ENCODE peak calls at places on chromosome 4, in six cellular contexts. D, U, I, X, Z and V are unnamed samples.

GRCh38 chr4:41602113-41602512 is 64.2 kb downstream of the LIMCH1 start:
- DNase-seq in Z (no peak), U (no peak), D (no peak), X (no peak), I (no peak), V (no peak)

GRCh38 chr4:37644962-37645361 is 41.2 kb downstream of the RELL1 start:
- DNase-seq in I (no peak), D (no peak), U (no peak), X (peak), Z (no peak), V (no peak)

GRCh38 chr4:38691251-38692008 is 27.4 kb downstream of the KLF3 start:
- DNase-seq in X (no peak), Z (no peak), U (no peak), I (no peak), D (peak), V (no peak)

GRCh38 chr4:132901224-132901623 is 247.9 kb upstream of the PCDH10 start:
- DNase-seq in Z (no peak), D (no peak), X (no peak), U (no peak), I (no peak), V (no peak)

GRCh38 chr4:60923075-60923474 is 277.1 kb upstream of the ADGRL3 start:
- DNase-seq in D (no peak), X (no peak), U (no peak), Z (no peak), I (no peak), V (no peak)

GRCh38 chr4:73762409-73762808 is 22.0 kb downstream of the CXCL8 start:
- DNase-seq in I (no peak), Z (peak), X (no peak), U (no peak), D (no peak), V (no peak)

GRCh38 chr4:124449881-124450280 is 262.7 kb downstream of the ANKRD50 start:
- DNase-seq in D (no peak), I (no peak), Z (no peak), X (no peak), U (no peak), V (no peak)

GRCh38 chr4:866761-867390 is 40.9 kb upstream of the CPLX1 start:
- DNase-seq in D (no peak), Z (no peak), X (no peak), U (no peak), I (no peak), V (no peak)

GRCh38 chr4:47835489-47835888 is 2.4 kb downstream of the CORIN start:
- DNase-seq in I (no peak), U (no peak), Z (no peak), D (no peak), X (no peak), V (no peak)

GRCh38 chr4:55446578-55446922 is 50.8 kb downstream of the TMEM165 start:
- DNase-seq in I (no peak), D (no peak), U (no peak), Z (no peak), X (no peak), V (no peak)

GRCh38 chr4:67542076-67542475 is 3.2 kb downstream of the CENPC start:
- DNase-seq in U (no peak), I (no peak), Z (no peak), X (no peak), D (no peak), V (no peak)

GRCh38 chr4:67545199-67545995 is at the start of gene CENPC:
- DNase-seq in X (peak), D (peak), I (peak), U (peak), Z (peak), V (peak)

GRCh38 chr4:67549123-67549522 is 3.8 kb upstream of the CENPC start:
- DNase-seq in Z (no peak), X (peak), U (no peak), I (no peak), D (no peak), V (no peak)

GRCh38 chr4:67546971-67547370 is 1.7 kb upstream of the CENPC start:
- DNase-seq in Z (no peak), X (no peak), D (no peak), U (no peak), I (no peak), V (no peak)

GRCh38 chr4:67545996-67546356 is 673 bp upstream of the CENPC start:
- DNase-seq in D (no peak), X (no peak), U (no peak), Z (no peak), I (no peak), V (no peak)
- H3K27ac ChIP-seq in D (peak), X (peak), U (peak), Z (peak), I (peak), V (peak)

GRCh38 chr4:4901877-4902276 is 42.4 kb downstream of the MSX1 start:
- DNase-seq in U (no peak), D (no peak), Z (no peak), I (no peak), X (peak), V (no peak)
- TF ChIP-seq CTCF in U (no peak), D (no peak), Z (no peak), I (no peak), X (no peak), V (no peak)

DNA sequence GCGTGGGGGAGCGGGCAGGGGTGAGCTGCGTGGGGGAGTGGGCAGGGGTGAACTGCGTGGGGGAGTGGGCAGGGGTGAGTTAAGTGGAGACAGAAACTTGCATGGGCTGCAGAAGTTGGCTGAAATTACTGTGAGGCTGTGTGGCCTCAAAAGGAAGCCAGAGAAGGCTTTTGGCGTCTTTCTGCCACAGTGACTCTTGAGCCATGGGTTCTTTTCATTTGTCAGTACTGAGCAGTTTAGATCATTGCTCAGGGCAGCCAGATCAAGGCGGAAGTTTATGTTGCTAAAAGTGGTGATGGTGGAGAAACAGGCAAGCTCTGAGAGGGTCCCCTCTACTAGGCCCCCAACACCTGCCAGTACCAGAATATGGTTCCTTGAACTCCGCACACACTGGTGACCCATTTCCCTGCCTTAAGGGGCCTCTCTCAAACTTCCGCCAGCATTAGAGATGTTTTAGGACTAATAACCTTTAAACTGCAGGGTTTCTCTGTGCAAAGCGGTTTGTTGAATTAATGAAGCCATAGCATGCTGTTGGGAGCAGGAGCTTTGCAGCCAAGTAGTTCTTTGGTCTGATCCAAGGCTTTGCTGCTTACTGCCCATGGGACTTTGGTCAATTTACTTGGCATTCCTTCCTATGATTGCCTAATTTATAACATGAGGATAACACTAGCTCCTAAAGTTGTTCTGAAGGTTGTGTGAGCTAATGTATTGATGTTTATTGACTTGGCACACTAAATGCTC is 34.6 kb downstream of the RNF175 start:
- DNase-seq in X (no peak), Z (no peak), D (no peak), U (no peak), I (no peak), V (no peak)
- TF ChIP-seq POLR2A in X (no peak), Z (no peak), D (no peak), U (no peak), I (no peak), V (no peak)

GRCh38 chr4:7857238-7857701 is 82.4 kb downstream of the AFAP1 start:
- DNase-seq in D (peak), U (no peak), X (no peak), Z (no peak), I (no peak), V (no peak)
- H3K27ac ChIP-seq in D (no peak), U (peak), X (peak), Z (no peak), I (no peak), V (peak)

GRCh38 chr4:156977435-156978160 is 6.0 kb upstream of the PDGFC start:
- DNase-seq in I (no peak), X (no peak), D (no peak), Z (no peak), U (peak), V (no peak)

GRCh38 chr4:156981262-156981661 is 9.7 kb upstream of the PDGFC start:
- DNase-seq in Z (no peak), U (no peak), X (no peak), I (no peak), D (no peak), V (no peak)

DNA sequence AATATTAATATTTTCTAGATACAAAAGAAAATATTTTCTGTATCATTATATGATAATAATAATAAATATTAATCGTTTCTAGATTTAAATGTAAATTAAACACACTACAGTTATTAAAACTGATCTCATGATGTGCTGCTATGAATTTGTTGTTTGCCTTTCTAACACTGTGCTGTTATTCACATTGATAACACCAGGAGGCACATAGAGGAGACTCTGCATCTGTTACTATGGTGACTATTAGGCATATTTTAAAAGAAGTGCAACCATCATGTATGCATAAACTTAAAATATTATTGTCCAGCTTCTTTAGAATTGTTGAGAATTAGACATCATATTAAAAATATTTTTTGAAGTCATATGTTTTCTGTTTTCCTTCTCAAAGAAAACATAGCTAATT is 11.8 kb upstream of the PDGFC start:
- DNase-seq in U (no peak), I (no peak), X (peak), Z (no peak), D (no peak), V (no peak)
- TF ChIP-seq CTCF in U (no peak), I (no peak), X (no peak), Z (no peak), D (peak), V (no peak)

GRCh38 chr4:2347190-2347589 is 71.3 kb downstream of the ZFYVE28 start:
- DNase-seq in I (no peak), Z (no peak), U (no peak), X (no peak), D (no peak), V (no peak)
- TF ChIP-seq POLR2A in I (no peak), Z (no peak), U (no peak), X (no peak), D (no peak), V (no peak)

GRCh38 chr4:185395255-185395955 is at the start of gene LRP2BP:
- DNase-seq in D (no peak), X (no peak), I (no peak), Z (peak), U (no peak), V (no peak)

GRCh38 chr4:185394568-185395254 is 1.0 kb downstream of the LRP2BP start:
- DNase-seq in U (no peak), D (no peak), I (no peak), X (no peak), Z (no peak), V (no peak)

GRCh38 chr4:185398618-185399017 is 2.0 kb downstream of the ANKRD37 start:
- DNase-seq in I (no peak), X (no peak), Z (no peak), U (no peak), D (no peak), V (no peak)

GRCh38 chr4:185396724-185397402 is at the start of gene ANKRD37:
- DNase-seq in D (peak), U (no peak), X (peak), Z (no peak), I (peak), V (peak)

GRCh38 chr4:185395956-185396723 is 416 bp upstream of the LRP2BP start:
- DNase-seq in X (peak), Z (peak), U (peak), D (peak), I (peak), V (peak)
- H3K27ac ChIP-seq in X (peak), Z (peak), U (peak), D (peak), I (peak), V (peak)

DNA sequence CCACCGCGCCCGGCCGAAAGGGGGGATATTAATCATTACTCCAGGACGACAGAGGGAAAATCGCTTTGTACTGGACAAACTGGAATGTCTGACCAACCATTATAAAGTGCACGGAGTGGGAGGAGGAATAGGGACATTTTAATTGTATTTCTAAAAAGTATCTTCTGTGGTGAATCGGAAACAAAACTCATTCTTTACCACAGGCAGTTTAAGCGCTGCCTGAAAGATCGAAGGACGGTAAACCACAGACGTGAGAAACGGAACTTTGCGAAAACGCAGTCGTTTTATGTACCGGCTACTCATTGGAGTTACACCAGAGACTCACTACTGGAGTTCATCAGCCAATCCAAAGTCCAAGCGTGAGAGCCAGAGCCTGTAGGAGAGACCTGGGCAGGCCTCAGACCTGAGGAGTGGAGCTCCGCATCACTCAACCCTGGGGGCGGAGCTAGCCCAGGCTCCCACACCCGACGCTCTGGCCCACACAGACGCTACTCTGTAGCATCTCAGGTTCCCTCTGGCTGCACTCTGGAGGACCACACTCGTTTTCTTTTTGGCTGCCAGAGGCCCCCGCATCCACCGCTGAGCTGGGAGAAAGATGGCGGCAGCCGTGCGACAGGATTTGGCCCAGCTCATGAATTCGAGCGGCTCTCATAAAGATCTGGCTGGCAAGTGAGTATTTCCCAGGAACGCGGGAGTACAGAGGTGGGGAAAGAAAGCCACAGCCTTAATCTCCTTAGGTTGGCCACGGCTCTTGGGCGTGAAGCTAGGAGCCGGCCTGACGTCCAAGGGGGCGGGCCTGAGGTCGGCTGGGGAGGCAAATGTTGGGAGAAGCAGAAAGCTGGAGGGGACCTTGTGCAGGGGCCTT is at the start of gene COPS4:
- DNase-seq in X (peak), Z (peak), U (peak), I (peak), D (peak), V (peak)
- TF ChIP-seq CTCF in X (no peak), Z (no peak), U (peak), I (no peak), D (peak), V (peak)